ENCODE peak calls at places on chromosomes 5 and 9, in ten cellular contexts. One of them, this sample, is unnamed.

GRCh38 chr5:138903113-138903789 is 28.1 kb upstream of the LRRTM2 start:
- DNase-seq in HCT116: no peak
- DNase-seq in sigmoid colon: no peak
- DNase-seq in uterus: no peak
- DNase-seq in adrenal gland: no peak
- DNase-seq in esophagus squamous epithelium: no peak
- DNase-seq in A549: no peak
- DNase-seq in GM12891: no peak
- DNase-seq in H54: peak
- DNase-seq in body of pancreas: no peak
- DNase-seq in this sample: no peak

GRCh38 chr9:127893392-127893791 is 6.0 kb downstream of the ST6GALNAC6 start:
- DNase-seq in HCT116: no peak
- DNase-seq in sigmoid colon: no peak
- DNase-seq in uterus: no peak
- DNase-seq in adrenal gland: no peak
- DNase-seq in esophagus squamous epithelium: no peak
- DNase-seq in A549: no peak
- DNase-seq in GM12891: no peak
- DNase-seq in H54: no peak
- DNase-seq in body of pancreas: no peak
- DNase-seq in this sample: no peak

GRCh38 chr5:53984987-53985386 is 325.4 kb downstream of the ARL15 start:
- DNase-seq in HCT116: no peak
- DNase-seq in sigmoid colon: no peak
- DNase-seq in uterus: no peak
- DNase-seq in adrenal gland: no peak
- DNase-seq in esophagus squamous epithelium: no peak
- DNase-seq in A549: no peak
- DNase-seq in GM12891: no peak
- DNase-seq in H54: no peak
- DNase-seq in body of pancreas: no peak
- DNase-seq in this sample: no peak

GRCh38 chr5:80411589-80412219 is 3.8 kb downstream of the ZFYVE16 start:
- DNase-seq in HCT116: no peak
- DNase-seq in sigmoid colon: no peak
- DNase-seq in uterus: no peak
- DNase-seq in adrenal gland: no peak
- DNase-seq in esophagus squamous epithelium: no peak
- DNase-seq in A549: no peak
- DNase-seq in GM12891: no peak
- DNase-seq in H54: no peak
- DNase-seq in body of pancreas: no peak
- DNase-seq in this sample: no peak

GRCh38 chr9:37209431-37210386 is 89.3 kb downstream of the ZCCHC7 start:
- DNase-seq in HCT116: no peak
- DNase-seq in sigmoid colon: no peak
- DNase-seq in uterus: no peak
- DNase-seq in adrenal gland: no peak
- DNase-seq in esophagus squamous epithelium: no peak
- DNase-seq in A549: no peak
- DNase-seq in GM12891: no peak
- DNase-seq in H54: no peak
- DNase-seq in body of pancreas: no peak
- DNase-seq in this sample: no peak

GRCh38 chr5:93741136-93741811 is at the start of gene POU5F2:
- DNase-seq in HCT116: no peak
- DNase-seq in sigmoid colon: no peak
- DNase-seq in uterus: no peak
- DNase-seq in adrenal gland: no peak
- DNase-seq in esophagus squamous epithelium: no peak
- DNase-seq in A549: no peak
- DNase-seq in GM12891: no peak
- DNase-seq in H54: no peak
- DNase-seq in body of pancreas: no peak
- DNase-seq in this sample: no peak

GRCh38 chr5:53201746-53202145 is 92.2 kb upstream of the MOCS2 start:
- DNase-seq in HCT116: no peak
- DNase-seq in sigmoid colon: no peak
- DNase-seq in uterus: no peak
- DNase-seq in adrenal gland: no peak
- DNase-seq in esophagus squamous epithelium: no peak
- DNase-seq in A549: no peak
- DNase-seq in GM12891: no peak
- DNase-seq in H54: no peak
- DNase-seq in body of pancreas: no peak
- DNase-seq in this sample: no peak

GRCh38 chr9:34405719-34406118 is 29.0 kb upstream of the MYORG start:
- DNase-seq in HCT116: no peak
- DNase-seq in sigmoid colon: no peak
- DNase-seq in uterus: no peak
- DNase-seq in adrenal gland: no peak
- DNase-seq in esophagus squamous epithelium: no peak
- DNase-seq in A549: no peak
- DNase-seq in GM12891: no peak
- DNase-seq in H54: peak
- DNase-seq in body of pancreas: no peak
- DNase-seq in this sample: no peak

GRCh38 chr5:147143215-147143614 is 91.6 kb upstream of the STK32A start:
- DNase-seq in HCT116: no peak
- DNase-seq in sigmoid colon: no peak
- DNase-seq in uterus: no peak
- DNase-seq in adrenal gland: no peak
- DNase-seq in esophagus squamous epithelium: no peak
- DNase-seq in A549: no peak
- DNase-seq in GM12891: no peak
- DNase-seq in H54: no peak
- DNase-seq in body of pancreas: no peak
- DNase-seq in this sample: no peak

GRCh38 chr5:139650031-139650688 is 2.0 kb downstream of the CXXC5 start:
- DNase-seq in HCT116: no peak
- DNase-seq in sigmoid colon: peak
- DNase-seq in uterus: peak
- DNase-seq in adrenal gland: peak
- DNase-seq in esophagus squamous epithelium: no peak
- DNase-seq in A549: no peak
- DNase-seq in GM12891: no peak
- DNase-seq in H54: no peak
- DNase-seq in body of pancreas: no peak
- DNase-seq in this sample: peak

GRCh38 chr5:92887254-92887653 is 693.8 kb downstream of the NR2F1-AS1 start:
- DNase-seq in HCT116: no peak
- DNase-seq in sigmoid colon: no peak
- DNase-seq in uterus: no peak
- DNase-seq in adrenal gland: no peak
- DNase-seq in esophagus squamous epithelium: no peak
- DNase-seq in A549: no peak
- DNase-seq in GM12891: no peak
- DNase-seq in H54: no peak
- DNase-seq in body of pancreas: no peak
- DNase-seq in this sample: no peak

GRCh38 chr5:24163091-24163490 is 481.7 kb downstream of the CDH10 start:
- DNase-seq in HCT116: no peak
- DNase-seq in sigmoid colon: no peak
- DNase-seq in uterus: no peak
- DNase-seq in adrenal gland: no peak
- DNase-seq in esophagus squamous epithelium: no peak
- DNase-seq in A549: peak
- DNase-seq in GM12891: no peak
- DNase-seq in H54: no peak
- DNase-seq in body of pancreas: no peak
- DNase-seq in this sample: no peak

GRCh38 chr5:217860-218456 is at the start of the genes CCDC127 and SDHA:
- DNase-seq in HCT116: peak
- DNase-seq in sigmoid colon: peak
- DNase-seq in uterus: peak
- DNase-seq in adrenal gland: peak
- DNase-seq in esophagus squamous epithelium: peak
- DNase-seq in A549: peak
- DNase-seq in GM12891: peak
- DNase-seq in H54: peak
- DNase-seq in body of pancreas: peak
- DNase-seq in this sample: peak
- TF ChIP-seq POLR2A in HCT116: peak
- TF ChIP-seq POLR2A in sigmoid colon: peak
- TF ChIP-seq POLR2A in uterus: peak
- TF ChIP-seq POLR2A in adrenal gland: peak
- TF ChIP-seq POLR2A in esophagus squamous epithelium: peak
- TF ChIP-seq POLR2A in A549: peak
- TF ChIP-seq POLR2A in GM12891: peak
- TF ChIP-seq POLR2A in H54: peak
- TF ChIP-seq POLR2A in body of pancreas: peak
- TF ChIP-seq POLR2A in this sample: peak

DNA sequence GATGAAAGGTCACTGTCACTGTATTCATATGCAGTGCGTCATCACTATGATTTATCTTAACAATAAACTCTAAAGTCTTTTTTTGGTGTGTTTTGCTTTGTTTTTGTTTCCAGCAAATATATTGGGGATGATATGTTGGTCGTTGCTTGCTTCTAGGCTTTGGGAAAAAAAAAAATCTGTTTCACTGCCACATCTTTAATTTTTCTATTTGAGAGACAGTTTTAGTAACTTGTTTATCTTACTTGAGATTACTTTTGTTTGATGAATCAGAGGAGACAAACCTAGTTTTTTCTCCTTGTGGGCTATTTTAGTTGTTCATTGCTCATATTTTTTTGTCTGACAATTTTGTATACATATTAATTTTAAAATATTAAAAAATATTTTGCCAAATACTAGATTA is 19.4 kb downstream of the CWC27 start:
- DNase-seq in HCT116: no peak
- DNase-seq in sigmoid colon: no peak
- DNase-seq in uterus: no peak
- DNase-seq in adrenal gland: no peak
- DNase-seq in esophagus squamous epithelium: no peak
- DNase-seq in A549: no peak
- DNase-seq in GM12891: no peak
- DNase-seq in H54: no peak
- DNase-seq in body of pancreas: no peak
- DNase-seq in this sample: no peak
- TF ChIP-seq POLR2A in HCT116: no peak
- TF ChIP-seq POLR2A in sigmoid colon: no peak
- TF ChIP-seq POLR2A in uterus: no peak
- TF ChIP-seq POLR2A in adrenal gland: no peak
- TF ChIP-seq POLR2A in esophagus squamous epithelium: no peak
- TF ChIP-seq POLR2A in A549: no peak
- TF ChIP-seq POLR2A in GM12891: no peak
- TF ChIP-seq POLR2A in H54: no peak
- TF ChIP-seq POLR2A in body of pancreas: no peak
- TF ChIP-seq POLR2A in this sample: no peak

GRCh38 chr5:91367374-91367773 is 15.7 kb downstream of the ARRDC3 start:
- DNase-seq in HCT116: no peak
- DNase-seq in sigmoid colon: no peak
- DNase-seq in uterus: no peak
- DNase-seq in adrenal gland: no peak
- DNase-seq in esophagus squamous epithelium: no peak
- DNase-seq in A549: no peak
- DNase-seq in GM12891: no peak
- DNase-seq in H54: no peak
- DNase-seq in body of pancreas: no peak
- DNase-seq in this sample: no peak

GRCh38 chr5:91369480-91369879 is 13.6 kb downstream of the ARRDC3 start:
- DNase-seq in HCT116: no peak
- DNase-seq in sigmoid colon: no peak
- DNase-seq in uterus: no peak
- DNase-seq in adrenal gland: no peak
- DNase-seq in esophagus squamous epithelium: no peak
- DNase-seq in A549: no peak
- DNase-seq in GM12891: no peak
- DNase-seq in H54: no peak
- DNase-seq in body of pancreas: no peak
- DNase-seq in this sample: no peak

GRCh38 chr5:91365498-91365897 is 17.6 kb downstream of the ARRDC3 start:
- DNase-seq in HCT116: no peak
- DNase-seq in sigmoid colon: no peak
- DNase-seq in uterus: no peak
- DNase-seq in adrenal gland: no peak
- DNase-seq in esophagus squamous epithelium: no peak
- DNase-seq in A549: no peak
- DNase-seq in GM12891: no peak
- DNase-seq in H54: no peak
- DNase-seq in body of pancreas: no peak
- DNase-seq in this sample: no peak

GRCh38 chr5:91366571-91366970 is 16.5 kb downstream of the ARRDC3 start:
- DNase-seq in HCT116: no peak
- DNase-seq in sigmoid colon: no peak
- DNase-seq in uterus: no peak
- DNase-seq in adrenal gland: no peak
- DNase-seq in esophagus squamous epithelium: no peak
- DNase-seq in A549: no peak
- DNase-seq in GM12891: no peak
- DNase-seq in H54: no peak
- DNase-seq in body of pancreas: no peak
- DNase-seq in this sample: no peak

DNA sequence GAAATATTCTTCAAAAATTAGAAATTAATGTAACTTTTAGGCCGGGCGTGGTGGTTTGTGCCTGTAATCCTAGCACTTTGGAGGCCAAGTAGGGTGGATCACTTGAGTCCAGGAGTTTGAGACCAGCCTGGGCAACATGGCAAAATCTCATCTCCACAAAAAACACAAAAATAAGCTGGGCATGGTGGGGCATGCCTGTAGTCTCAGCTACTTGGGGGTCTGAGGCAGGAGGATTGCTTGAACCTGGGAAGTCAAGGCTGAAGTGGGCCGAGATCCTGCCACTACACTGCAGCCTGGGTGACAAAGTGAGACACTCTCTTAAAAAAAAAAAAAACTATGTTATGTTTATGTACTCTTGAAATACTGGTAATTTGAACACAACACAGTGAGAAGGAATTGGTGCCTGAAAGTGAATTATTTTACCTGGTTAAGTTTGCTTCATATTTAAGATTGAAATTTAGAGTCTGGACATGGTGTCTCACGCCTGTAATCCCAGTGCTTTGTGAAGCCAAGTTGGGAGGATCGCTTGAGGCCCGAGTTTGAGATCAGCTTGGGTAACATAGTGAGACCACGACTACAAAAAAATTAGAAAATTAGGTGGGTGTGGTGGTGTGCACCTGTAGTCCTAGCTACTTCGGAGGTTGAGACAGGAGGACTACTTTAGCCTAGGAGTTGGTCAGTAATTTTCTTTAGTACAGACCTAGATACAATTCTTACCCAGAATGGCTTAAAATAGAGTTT is 15.0 kb downstream of the ARRDC3 start:
- DNase-seq in HCT116: no peak
- DNase-seq in sigmoid colon: no peak
- DNase-seq in uterus: no peak
- DNase-seq in adrenal gland: no peak
- DNase-seq in esophagus squamous epithelium: no peak
- DNase-seq in A549: no peak
- DNase-seq in GM12891: no peak
- DNase-seq in H54: no peak
- DNase-seq in body of pancreas: no peak
- DNase-seq in this sample: no peak
- TF ChIP-seq POLR2A in HCT116: no peak
- TF ChIP-seq POLR2A in sigmoid colon: no peak
- TF ChIP-seq POLR2A in uterus: no peak
- TF ChIP-seq POLR2A in adrenal gland: no peak
- TF ChIP-seq POLR2A in esophagus squamous epithelium: no peak
- TF ChIP-seq POLR2A in A549: no peak
- TF ChIP-seq POLR2A in GM12891: no peak
- TF ChIP-seq POLR2A in H54: no peak
- TF ChIP-seq POLR2A in body of pancreas: no peak
- TF ChIP-seq POLR2A in this sample: no peak

GRCh38 chr5:129966071-129966470 is 61.8 kb downstream of the CHSY3 start:
- DNase-seq in HCT116: no peak
- DNase-seq in sigmoid colon: no peak
- DNase-seq in uterus: no peak
- DNase-seq in adrenal gland: no peak
- DNase-seq in esophagus squamous epithelium: no peak
- DNase-seq in A549: no peak
- DNase-seq in GM12891: no peak
- DNase-seq in H54: no peak
- DNase-seq in body of pancreas: no peak
- DNase-seq in this sample: no peak
- TF ChIP-seq POLR2A in HCT116: no peak
- TF ChIP-seq POLR2A in sigmoid colon: no peak
- TF ChIP-seq POLR2A in uterus: no peak
- TF ChIP-seq POLR2A in adrenal gland: no peak
- TF ChIP-seq POLR2A in esophagus squamous epithelium: no peak
- TF ChIP-seq POLR2A in A549: no peak
- TF ChIP-seq POLR2A in GM12891: no peak
- TF ChIP-seq POLR2A in H54: no peak
- TF ChIP-seq POLR2A in body of pancreas: no peak
- TF ChIP-seq POLR2A in this sample: no peak